ENCODE peak calls at places on chromosomes 5 and 9, in four cellular contexts. One of them, this sample, is unnamed.

GRCh38 chr5:124754206-124754927 is 7.9 kb upstream of the ZNF608 start:
- DNase-seq in activated T-helper 9 cell treated with anti-CD3 and anti-CD28 coated beads, Interleukin-2, amount 50 U/mL, for 16 hours: no peak
- DNase-seq in stimulated activated CD4-positive, alpha-beta T cell treated with anti-CD3 and anti-CD28 coated beads, Interleukin-1b, Interleukin-23, amount 100 ng/mL, for 24 hours: no peak
- DNase-seq in kidney tubule cell: no peak
- DNase-seq in this sample: no peak

GRCh38 chr5:141782991-141783598 is 95.1 kb downstream of the PCDH1 start:
- DNase-seq in stimulated activated CD4-positive, alpha-beta T cell treated with anti-CD3 and anti-CD28 coated beads, Interleukin-1b, Interleukin-23, amount 100 ng/mL, for 24 hours: no peak
- DNase-seq in activated T-helper 9 cell treated with anti-CD3 and anti-CD28 coated beads, Interleukin-2, amount 50 U/mL, for 16 hours: no peak
- DNase-seq in kidney tubule cell: peak
- DNase-seq in this sample: peak

GRCh38 chr5:151682240-151682639 is 4.5 kb downstream of the SPARC start:
- DNase-seq in kidney tubule cell: no peak
- DNase-seq in activated T-helper 9 cell treated with anti-CD3 and anti-CD28 coated beads, Interleukin-2, amount 50 U/mL, for 16 hours: no peak
- DNase-seq in stimulated activated CD4-positive, alpha-beta T cell treated with anti-CD3 and anti-CD28 coated beads, Interleukin-1b, Interleukin-23, amount 100 ng/mL, for 24 hours: no peak
- DNase-seq in this sample: no peak

GRCh38 chr5:43773032-43773830 is 170.3 kb downstream of the NNT start:
- DNase-seq in stimulated activated CD4-positive, alpha-beta T cell treated with anti-CD3 and anti-CD28 coated beads, Interleukin-1b, Interleukin-23, amount 100 ng/mL, for 24 hours: no peak
- DNase-seq in kidney tubule cell: peak
- DNase-seq in activated T-helper 9 cell treated with anti-CD3 and anti-CD28 coated beads, Interleukin-2, amount 50 U/mL, for 16 hours: no peak
- DNase-seq in this sample: no peak

GRCh38 chr9:70563437-70564204 is 149.2 kb upstream of the KLF9 start:
- DNase-seq in kidney tubule cell: peak
- DNase-seq in stimulated activated CD4-positive, alpha-beta T cell treated with anti-CD3 and anti-CD28 coated beads, Interleukin-1b, Interleukin-23, amount 100 ng/mL, for 24 hours: peak
- DNase-seq in activated T-helper 9 cell treated with anti-CD3 and anti-CD28 coated beads, Interleukin-2, amount 50 U/mL, for 16 hours: peak
- DNase-seq in this sample: no peak

GRCh38 chr5:163310992-163311391 is 126.4 kb upstream of the CCNG1 start:
- DNase-seq in stimulated activated CD4-positive, alpha-beta T cell treated with anti-CD3 and anti-CD28 coated beads, Interleukin-1b, Interleukin-23, amount 100 ng/mL, for 24 hours: no peak
- DNase-seq in activated T-helper 9 cell treated with anti-CD3 and anti-CD28 coated beads, Interleukin-2, amount 50 U/mL, for 16 hours: no peak
- DNase-seq in kidney tubule cell: no peak
- DNase-seq in this sample: no peak

GRCh38 chr5:158840193-158840592 is 259.5 kb downstream of the EBF1 start:
- DNase-seq in activated T-helper 9 cell treated with anti-CD3 and anti-CD28 coated beads, Interleukin-2, amount 50 U/mL, for 16 hours: no peak
- DNase-seq in kidney tubule cell: no peak
- DNase-seq in stimulated activated CD4-positive, alpha-beta T cell treated with anti-CD3 and anti-CD28 coated beads, Interleukin-1b, Interleukin-23, amount 100 ng/mL, for 24 hours: no peak
- DNase-seq in this sample: no peak

GRCh38 chr5:10018670-10019069 is 231.0 kb downstream of the ATPSCKMT start:
- DNase-seq in activated T-helper 9 cell treated with anti-CD3 and anti-CD28 coated beads, Interleukin-2, amount 50 U/mL, for 16 hours: no peak
- DNase-seq in kidney tubule cell: peak
- DNase-seq in stimulated activated CD4-positive, alpha-beta T cell treated with anti-CD3 and anti-CD28 coated beads, Interleukin-1b, Interleukin-23, amount 100 ng/mL, for 24 hours: no peak
- DNase-seq in this sample: peak

GRCh38 chr9:4366649-4367330 is 66.9 kb upstream of the GLIS3 start:
- DNase-seq in activated T-helper 9 cell treated with anti-CD3 and anti-CD28 coated beads, Interleukin-2, amount 50 U/mL, for 16 hours: peak
- DNase-seq in kidney tubule cell: peak
- DNase-seq in stimulated activated CD4-positive, alpha-beta T cell treated with anti-CD3 and anti-CD28 coated beads, Interleukin-1b, Interleukin-23, amount 100 ng/mL, for 24 hours: peak
- DNase-seq in this sample: peak

GRCh38 chr5:149452007-149452664 is 73.0 kb upstream of the IL17B start:
- DNase-seq in stimulated activated CD4-positive, alpha-beta T cell treated with anti-CD3 and anti-CD28 coated beads, Interleukin-1b, Interleukin-23, amount 100 ng/mL, for 24 hours: no peak
- DNase-seq in kidney tubule cell: peak
- DNase-seq in activated T-helper 9 cell treated with anti-CD3 and anti-CD28 coated beads, Interleukin-2, amount 50 U/mL, for 16 hours: no peak
- DNase-seq in this sample: peak

GRCh38 chr5:111756701-111757581 is at the start of gene NREP:
- DNase-seq in stimulated activated CD4-positive, alpha-beta T cell treated with anti-CD3 and anti-CD28 coated beads, Interleukin-1b, Interleukin-23, amount 100 ng/mL, for 24 hours: peak
- DNase-seq in activated T-helper 9 cell treated with anti-CD3 and anti-CD28 coated beads, Interleukin-2, amount 50 U/mL, for 16 hours: peak
- DNase-seq in kidney tubule cell: peak
- DNase-seq in this sample: peak

GRCh38 chr5:67201897-67202549 is 5.4 kb upstream of the CD180 start:
- DNase-seq in activated T-helper 9 cell treated with anti-CD3 and anti-CD28 coated beads, Interleukin-2, amount 50 U/mL, for 16 hours: no peak
- DNase-seq in kidney tubule cell: no peak
- DNase-seq in stimulated activated CD4-positive, alpha-beta T cell treated with anti-CD3 and anti-CD28 coated beads, Interleukin-1b, Interleukin-23, amount 100 ng/mL, for 24 hours: no peak
- DNase-seq in this sample: no peak

GRCh38 chr5:41708604-41708940 is 161.7 kb downstream of the OXCT1 start:
- DNase-seq in kidney tubule cell: no peak
- DNase-seq in activated T-helper 9 cell treated with anti-CD3 and anti-CD28 coated beads, Interleukin-2, amount 50 U/mL, for 16 hours: no peak
- DNase-seq in stimulated activated CD4-positive, alpha-beta T cell treated with anti-CD3 and anti-CD28 coated beads, Interleukin-1b, Interleukin-23, amount 100 ng/mL, for 24 hours: no peak
- DNase-seq in this sample: no peak

GRCh38 chr9:129836342-129837007 is 1.2 kb downstream of the USP20 start:
- DNase-seq in activated T-helper 9 cell treated with anti-CD3 and anti-CD28 coated beads, Interleukin-2, amount 50 U/mL, for 16 hours: no peak
- DNase-seq in kidney tubule cell: peak
- DNase-seq in stimulated activated CD4-positive, alpha-beta T cell treated with anti-CD3 and anti-CD28 coated beads, Interleukin-1b, Interleukin-23, amount 100 ng/mL, for 24 hours: no peak
- DNase-seq in this sample: no peak

GRCh38 chr5:169249001-169249400 is 51.9 kb downstream of the SLIT3 start:
- DNase-seq in kidney tubule cell: no peak
- DNase-seq in activated T-helper 9 cell treated with anti-CD3 and anti-CD28 coated beads, Interleukin-2, amount 50 U/mL, for 16 hours: no peak
- DNase-seq in stimulated activated CD4-positive, alpha-beta T cell treated with anti-CD3 and anti-CD28 coated beads, Interleukin-1b, Interleukin-23, amount 100 ng/mL, for 24 hours: no peak
- DNase-seq in this sample: no peak

GRCh38 chr5:6576861-6577501 is 55.9 kb downstream of the NSUN2 start:
- DNase-seq in activated T-helper 9 cell treated with anti-CD3 and anti-CD28 coated beads, Interleukin-2, amount 50 U/mL, for 16 hours: no peak
- DNase-seq in stimulated activated CD4-positive, alpha-beta T cell treated with anti-CD3 and anti-CD28 coated beads, Interleukin-1b, Interleukin-23, amount 100 ng/mL, for 24 hours: no peak
- DNase-seq in kidney tubule cell: peak
- DNase-seq in this sample: peak

GRCh38 chr9:36161187-36161586 is 8.0 kb upstream of the CCIN start:
- DNase-seq in kidney tubule cell: no peak
- DNase-seq in activated T-helper 9 cell treated with anti-CD3 and anti-CD28 coated beads, Interleukin-2, amount 50 U/mL, for 16 hours: no peak
- DNase-seq in stimulated activated CD4-positive, alpha-beta T cell treated with anti-CD3 and anti-CD28 coated beads, Interleukin-1b, Interleukin-23, amount 100 ng/mL, for 24 hours: no peak
- DNase-seq in this sample: no peak

GRCh38 chr5:4994994-4995393 is 145.1 kb upstream of the ADAMTS16 start:
- DNase-seq in stimulated activated CD4-positive, alpha-beta T cell treated with anti-CD3 and anti-CD28 coated beads, Interleukin-1b, Interleukin-23, amount 100 ng/mL, for 24 hours: no peak
- DNase-seq in kidney tubule cell: peak
- DNase-seq in activated T-helper 9 cell treated with anti-CD3 and anti-CD28 coated beads, Interleukin-2, amount 50 U/mL, for 16 hours: no peak
- DNase-seq in this sample: peak

GRCh38 chr9:89881431-89881830 is 276.6 kb downstream of the GADD45G start:
- DNase-seq in kidney tubule cell: no peak
- DNase-seq in activated T-helper 9 cell treated with anti-CD3 and anti-CD28 coated beads, Interleukin-2, amount 50 U/mL, for 16 hours: no peak
- DNase-seq in stimulated activated CD4-positive, alpha-beta T cell treated with anti-CD3 and anti-CD28 coated beads, Interleukin-1b, Interleukin-23, amount 100 ng/mL, for 24 hours: no peak
- DNase-seq in this sample: no peak

GRCh38 chr5:43729846-43730478 is 127.0 kb downstream of the NNT start:
- DNase-seq in kidney tubule cell: peak
- DNase-seq in stimulated activated CD4-positive, alpha-beta T cell treated with anti-CD3 and anti-CD28 coated beads, Interleukin-1b, Interleukin-23, amount 100 ng/mL, for 24 hours: no peak
- DNase-seq in activated T-helper 9 cell treated with anti-CD3 and anti-CD28 coated beads, Interleukin-2, amount 50 U/mL, for 16 hours: no peak
- DNase-seq in this sample: no peak

GRCh38 chr5:61159070-61159469 is 3.2 kb downstream of the SMIM15 start:
- DNase-seq in stimulated activated CD4-positive, alpha-beta T cell treated with anti-CD3 and anti-CD28 coated beads, Interleukin-1b, Interleukin-23, amount 100 ng/mL, for 24 hours: no peak
- DNase-seq in kidney tubule cell: no peak
- DNase-seq in activated T-helper 9 cell treated with anti-CD3 and anti-CD28 coated beads, Interleukin-2, amount 50 U/mL, for 16 hours: no peak
- DNase-seq in this sample: no peak

GRCh38 chr5:157956271-157956885 is 97.4 kb upstream of the CLINT1 start:
- DNase-seq in kidney tubule cell: no peak
- DNase-seq in activated T-helper 9 cell treated with anti-CD3 and anti-CD28 coated beads, Interleukin-2, amount 50 U/mL, for 16 hours: no peak
- DNase-seq in stimulated activated CD4-positive, alpha-beta T cell treated with anti-CD3 and anti-CD28 coated beads, Interleukin-1b, Interleukin-23, amount 100 ng/mL, for 24 hours: no peak
- DNase-seq in this sample: no peak

GRCh38 chr9:37053684-37054512 is 19.8 kb upstream of the PAX5 start:
- DNase-seq in stimulated activated CD4-positive, alpha-beta T cell treated with anti-CD3 and anti-CD28 coated beads, Interleukin-1b, Interleukin-23, amount 100 ng/mL, for 24 hours: no peak
- DNase-seq in activated T-helper 9 cell treated with anti-CD3 and anti-CD28 coated beads, Interleukin-2, amount 50 U/mL, for 16 hours: no peak
- DNase-seq in kidney tubule cell: no peak
- DNase-seq in this sample: no peak

GRCh38 chr9:83384214-83384613 is 154.0 kb downstream of the FRMD3 start:
- DNase-seq in kidney tubule cell: no peak
- DNase-seq in activated T-helper 9 cell treated with anti-CD3 and anti-CD28 coated beads, Interleukin-2, amount 50 U/mL, for 16 hours: no peak
- DNase-seq in stimulated activated CD4-positive, alpha-beta T cell treated with anti-CD3 and anti-CD28 coated beads, Interleukin-1b, Interleukin-23, amount 100 ng/mL, for 24 hours: no peak
- DNase-seq in this sample: no peak

GRCh38 chr9:95516736-95517558 is at the start of gene PTCH1:
- DNase-seq in stimulated activated CD4-positive, alpha-beta T cell treated with anti-CD3 and anti-CD28 coated beads, Interleukin-1b, Interleukin-23, amount 100 ng/mL, for 24 hours: no peak
- DNase-seq in activated T-helper 9 cell treated with anti-CD3 and anti-CD28 coated beads, Interleukin-2, amount 50 U/mL, for 16 hours: peak
- DNase-seq in kidney tubule cell: peak
- DNase-seq in this sample: peak

This sample was measured in Caki2.